ENCODE peak calls at places on chromosomes 2 and 18, in seven cellular contexts. A is IMR-90; V is stimulated activated naive CD8-positive, alpha-beta T cell treated with anti-CD3 and anti-CD28 coated beads, Interleukin-15, Interleukin-2, amounts not matched to agents 100 U/mL and 50 U/mL, for 24 hours; C is activated CD4-positive, alpha-beta T cell treated with anti-CD3 and anti-CD28 coated beads, Interleukin-2, amount 50 U/mL, for 4 hours; T is NCI-H2107; B is effector CD4-positive, alpha-beta T cell; K is AG08395. I is an unnamed sample.

GRCh38 chr2:110796724-110797301 is 64.4 kb downstream of the ACOXL start:
- DNase-seq in A (no peak), V (no peak), C (no peak), T (no peak), B (no peak), K (no peak), I (no peak)

GRCh38 chr2:85933753-85934594 is 45.2 kb upstream of the ST3GAL5 start:
- DNase-seq in A (peak), V (no peak), C (no peak), T (no peak), B (no peak), K (peak), I (no peak)

GRCh38 chr2:9319338-9319715 is 104.0 kb downstream of the ITGB1BP1 start:
- DNase-seq in A (no peak), V (no peak), C (no peak), T (no peak), B (no peak), K (no peak), I (no peak)

GRCh38 chr2:152925540-152926448 is 207.4 kb downstream of the ARL6IP6 start:
- DNase-seq in A (no peak), V (peak), C (no peak), T (peak), B (no peak), K (no peak), I (no peak)

GRCh38 chr2:164560181-164560792 is 61.0 kb downstream of the GRB14 start:
- DNase-seq in A (peak), V (no peak), C (no peak), T (no peak), B (no peak), K (peak), I (no peak)

GRCh38 chr18:2091937-2092336 is 479.4 kb downstream of the METTL4 start:
- DNase-seq in A (no peak), V (no peak), C (no peak), T (no peak), B (no peak), K (no peak), I (no peak)

GRCh38 chr18:60092073-60092472 is 192.3 kb downstream of the PMAIP1 start:
- DNase-seq in A (no peak), V (no peak), C (no peak), T (no peak), B (no peak), K (peak), I (no peak)

GRCh38 chr18:57801379-57802165 is 1.5 kb downstream of the ATP8B1 start:
- DNase-seq in A (no peak), V (no peak), C (no peak), T (no peak), B (no peak), K (no peak), I (no peak)

GRCh38 chr2:158745067-158745865 is 49.9 kb upstream of the DAPL1 start:
- DNase-seq in A (peak), V (peak), C (peak), T (no peak), B (peak), K (peak), I (no peak)

GRCh38 chr2:65382776-65383357 is 49.5 kb downstream of the SPRED2 start:
- DNase-seq in A (peak), V (peak), C (peak), T (peak), B (peak), K (peak), I (peak)

GRCh38 chr2:17822452-17823117 is 6.3 kb downstream of the MSGN1 start:
- DNase-seq in A (no peak), V (no peak), C (no peak), T (no peak), B (no peak), K (no peak), I (no peak)

GRCh38 chr18:32956591-32957310 is 183.9 kb upstream of the KLHL14 start:
- DNase-seq in A (peak), V (no peak), C (no peak), T (no peak), B (no peak), K (no peak), I (no peak)

GRCh38 chr18:54561864-54562263 is 29.2 kb upstream of the DYNAP start:
- DNase-seq in A (no peak), V (no peak), C (no peak), T (no peak), B (no peak), K (no peak), I (no peak)

GRCh38 chr2:109335586-109336266 is 206.7 kb downstream of the SH3RF3 start:
- DNase-seq in A (peak), V (peak), C (no peak), T (no peak), B (no peak), K (peak), I (no peak)

GRCh38 chr2:33848486-33848885 is 249.4 kb upstream of the FAM98A start:
- DNase-seq in A (peak), V (no peak), C (no peak), T (no peak), B (no peak), K (no peak), I (no peak)

GRCh38 chr2:863732-864450 is 86.8 kb upstream of the SNTG2 start:
- DNase-seq in A (no peak), V (no peak), C (no peak), T (no peak), B (no peak), K (no peak), I (no peak)

GRCh38 chr2:31893093-31893492 is 117.7 kb downstream of the MEMO1 start:
- DNase-seq in A (no peak), V (no peak), C (no peak), T (no peak), B (no peak), K (no peak), I (no peak)

GRCh38 chr2:118882693-118883336 is 35.4 kb upstream of the EN1 start:
- DNase-seq in A (peak), V (peak), C (peak), T (peak), B (peak), K (peak), I (peak)

GRCh38 chr2:212863185-212863588 is 288.2 kb downstream of the IKZF2 start:
- DNase-seq in A (no peak), V (peak), C (peak), T (no peak), B (no peak), K (no peak), I (no peak)

GRCh38 chr18:80258640-80259039 is 11.3 kb upstream of the PARD6G start:
- DNase-seq in A (no peak), V (no peak), C (no peak), T (no peak), B (no peak), K (no peak), I (no peak)

GRCh38 chr2:226286916-226287315 is 512.7 kb downstream of the IRS1 start:
- DNase-seq in A (no peak), V (no peak), C (no peak), T (no peak), B (no peak), K (no peak), I (no peak)

GRCh38 chr2:197883354-197884032 is 79.1 kb downstream of the PLCL1 start:
- DNase-seq in A (peak), V (no peak), C (no peak), T (no peak), B (no peak), K (peak), I (no peak)

GRCh38 chr2:73099486-73099885 is 13.3 kb downstream of the RAB11FIP5 start:
- DNase-seq in A (no peak), V (no peak), C (no peak), T (no peak), B (no peak), K (no peak), I (no peak)

GRCh38 chr18:32438173-32438572 is 32.5 kb downstream of the GAREM1 start:
- DNase-seq in A (no peak), V (no peak), C (no peak), T (no peak), B (no peak), K (no peak), I (no peak)

GRCh38 chr18:63316612-63317555 is 2.7 kb downstream of the BCL2 start:
- DNase-seq in A (no peak), V (no peak), C (no peak), T (no peak), B (no peak), K (no peak), I (no peak)

GRCh38 chr18:25144835-25145234 is 207.1 kb downstream of the ZNF521 start:
- DNase-seq in A (peak), V (no peak), C (no peak), T (no peak), B (no peak), K (peak), I (no peak)

GRCh38 chr2:152715854-152716428 is 1.3 kb downstream of the PRPF40A start:
- DNase-seq in A (peak), V (peak), C (no peak), T (no peak), B (no peak), K (peak), I (no peak)

GRCh38 chr2:235856151-235856819 is 311.9 kb downstream of the GBX2 start:
- DNase-seq in A (peak), V (no peak), C (no peak), T (no peak), B (no peak), K (peak), I (no peak)

GRCh38 chr2:5985551-5986229 is 293.5 kb downstream of the SOX11 start:
- DNase-seq in A (no peak), V (no peak), C (no peak), T (no peak), B (no peak), K (no peak), I (no peak)

GRCh38 chr18:36889316-36889715 is 60.4 kb downstream of the KIAA1328 start:
- DNase-seq in A (peak), V (no peak), C (no peak), T (no peak), B (no peak), K (no peak), I (no peak)

GRCh38 chr2:88458633-88459032 is 6.1 kb upstream of the FOXI3 start:
- DNase-seq in A (no peak), V (no peak), C (no peak), T (no peak), B (no peak), K (no peak), I (no peak)

GRCh38 chr2:128273469-128274081 is 45.1 kb downstream of the HS6ST1 start:
- DNase-seq in A (no peak), V (peak), C (no peak), T (no peak), B (no peak), K (no peak), I (peak)

GRCh38 chr2:173979721-173980351 is 14.7 kb upstream of the SP3 start:
- DNase-seq in A (peak), V (no peak), C (no peak), T (no peak), B (no peak), K (no peak), I (no peak)

GRCh38 chr18:28125051-28125450 is 51.9 kb downstream of the CDH2 start:
- DNase-seq in A (no peak), V (no peak), C (no peak), T (no peak), B (no peak), K (no peak), I (no peak)

I was measured in central memory CD8-positive, alpha-beta T cell.